ENCODE peak calls at places on chromosomes 1 and 21, in seven cellular contexts. P is heart left ventricle; R is stomach; H is HCT116; D is naive thymus-derived CD4-positive, alpha-beta T cell; O is Karpas-422; N is CD8-positive, alpha-beta T cell. Z is an unnamed sample.

GRCh38 chr1:228544021-228544850 is 57.1 kb downstream of the RNF187 start:
- DNase-seq in P (no peak), R (no peak), H (peak), D (no peak), O (no peak), N (no peak), Z (peak)

GRCh38 chr1:241688940-241689368 is 36.9 kb downstream of the WDR64 start:
- DNase-seq in P (no peak), R (no peak), H (no peak), D (no peak), O (no peak), N (no peak), Z (peak)

GRCh38 chr1:177014325-177014724 is 150.2 kb downstream of the ASTN1 start:
- DNase-seq in P (no peak), R (no peak), H (no peak), D (no peak), O (no peak), N (no peak), Z (no peak)

GRCh38 chr1:25009675-25010262 is 79.7 kb upstream of the RUNX3 start:
- DNase-seq in P (no peak), R (no peak), H (no peak), D (no peak), O (no peak), N (no peak), Z (no peak)

GRCh38 chr1:79100385-79100784 is 93.9 kb upstream of the ADGRL4 start:
- DNase-seq in P (no peak), R (no peak), H (no peak), D (no peak), O (no peak), N (no peak), Z (peak)

GRCh38 chr1:12034381-12034801 is 15.1 kb downstream of the MIIP start:
- DNase-seq in P (no peak), R (no peak), H (no peak), D (no peak), O (no peak), N (no peak), Z (no peak)

GRCh38 chr1:176949033-176949662 is 215.4 kb downstream of the ASTN1 start:
- DNase-seq in P (peak), R (peak), H (peak), D (peak), O (peak), N (no peak), Z (no peak)

GRCh38 chr1:153261793-153262371 is 2.4 kb downstream of the LORICRIN start:
- DNase-seq in P (no peak), R (no peak), H (no peak), D (no peak), O (no peak), N (no peak), Z (no peak)

GRCh38 chr1:172719694-172720138 is 60.8 kb downstream of the FASLG start:
- DNase-seq in P (no peak), R (no peak), H (peak), D (no peak), O (peak), N (no peak), Z (no peak)

GRCh38 chr1:9244501-9245229 is 10.1 kb downstream of the H6PD start:
- DNase-seq in P (no peak), R (peak), H (no peak), D (no peak), O (no peak), N (no peak), Z (peak)

GRCh38 chr1:232950919-232951579 is 638 bp downstream of the NTPCR start:
- DNase-seq in P (no peak), R (no peak), H (no peak), D (no peak), O (peak), N (peak), Z (no peak)

GRCh38 chr1:177307771-177308170 is 137.0 kb downstream of the BRINP2 start:
- DNase-seq in P (no peak), R (no peak), H (no peak), D (no peak), O (no peak), N (no peak), Z (no peak)

GRCh38 chr1:228865613-228866320 is 130.5 kb downstream of the RHOU start:
- DNase-seq in P (no peak), R (no peak), H (no peak), D (no peak), O (no peak), N (no peak), Z (no peak)

GRCh38 chr21:45570826-45571601 is 28.8 kb upstream of the SLC19A1 start:
- DNase-seq in P (no peak), R (peak), H (no peak), D (no peak), O (no peak), N (no peak), Z (no peak)

GRCh38 chr1:99956755-99957154 is 13.0 kb upstream of the SLC35A3 start:
- DNase-seq in P (no peak), R (no peak), H (no peak), D (no peak), O (no peak), N (no peak), Z (no peak)

GRCh38 chr1:183773456-183773855 is 31.5 kb upstream of the RGL1 start:
- DNase-seq in P (no peak), R (no peak), H (no peak), D (no peak), O (no peak), N (no peak), Z (no peak)

GRCh38 chr1:11882814-11883538 is 24.2 kb upstream of the NPPB start:
- DNase-seq in P (peak), R (peak), H (no peak), D (no peak), O (no peak), N (no peak), Z (no peak)

GRCh38 chr1:9086060-9086459 is 16.6 kb upstream of the SLC2A5 start:
- DNase-seq in P (no peak), R (no peak), H (no peak), D (no peak), O (no peak), N (no peak), Z (no peak)

GRCh38 chr1:17060129-17060868 is 6.5 kb upstream of the SDHB start:
- DNase-seq in P (no peak), R (no peak), H (no peak), D (no peak), O (peak), N (no peak), Z (no peak)

GRCh38 chr1:54979327-54979891 is 1.0 kb upstream of the TMEM61 start:
- DNase-seq in P (no peak), R (no peak), H (no peak), D (no peak), O (no peak), N (no peak), Z (no peak)

GRCh38 chr1:20634065-20634593 is 871 bp downstream of the PINK1 start:
- DNase-seq in P (no peak), R (no peak), H (no peak), D (no peak), O (no peak), N (peak), Z (no peak)

GRCh38 chr1:247442164-247442563 is 15.7 kb downstream of the OR2B11 start:
- DNase-seq in P (no peak), R (no peak), H (no peak), D (no peak), O (no peak), N (no peak), Z (no peak)

GRCh38 chr21:36021251-36021837 is 39.0 kb downstream of the SETD4 start:
- DNase-seq in P (no peak), R (no peak), H (no peak), D (no peak), O (no peak), N (no peak), Z (no peak)

GRCh38 chr21:39430954-39431353 is 14.6 kb downstream of the LCA5L start:
- DNase-seq in P (no peak), R (no peak), H (no peak), D (no peak), O (no peak), N (no peak), Z (no peak)
- H3K27ac ChIP-seq in P (no peak), R (no peak), H (no peak), D (no peak), O (no peak), N (no peak), Z (no peak)

DNA sequence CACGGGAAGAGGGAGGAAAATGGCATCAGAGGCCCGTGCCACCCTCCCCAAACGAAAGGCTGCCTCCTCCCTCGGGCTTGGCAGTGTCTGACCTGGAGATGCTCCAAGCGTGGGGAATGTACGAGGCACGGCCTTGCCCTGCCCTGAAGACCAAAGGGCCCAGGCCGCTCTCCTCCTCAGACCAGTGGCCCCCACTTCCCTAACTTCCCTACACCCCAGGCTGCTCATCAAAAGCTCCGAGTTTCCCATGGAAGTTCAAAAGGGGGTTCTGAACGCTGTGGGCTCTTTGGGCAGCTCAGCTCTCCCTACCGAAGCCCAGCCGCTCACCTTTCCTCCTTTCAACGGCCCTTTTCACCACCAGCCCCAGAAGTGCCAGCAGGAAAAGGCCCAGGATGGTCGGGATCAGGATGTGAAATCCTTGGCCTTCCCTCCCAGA is 11.8 kb downstream of the FCMR start:
- DNase-seq in P (no peak), R (no peak), H (no peak), D (no peak), O (no peak), N (no peak), Z (no peak)
- H3K27ac ChIP-seq in P (peak), R (peak), H (no peak), D (peak), O (no peak), N (peak), Z (peak)

GRCh38 chr1:118217073-118217620 is 32.1 kb upstream of the SPAG17 start:
- DNase-seq in P (no peak), R (no peak), H (no peak), D (no peak), O (no peak), N (no peak), Z (no peak)
- H3K27ac ChIP-seq in P (no peak), R (no peak), H (no peak), D (no peak), O (no peak), N (no peak), Z (no peak)

DNA sequence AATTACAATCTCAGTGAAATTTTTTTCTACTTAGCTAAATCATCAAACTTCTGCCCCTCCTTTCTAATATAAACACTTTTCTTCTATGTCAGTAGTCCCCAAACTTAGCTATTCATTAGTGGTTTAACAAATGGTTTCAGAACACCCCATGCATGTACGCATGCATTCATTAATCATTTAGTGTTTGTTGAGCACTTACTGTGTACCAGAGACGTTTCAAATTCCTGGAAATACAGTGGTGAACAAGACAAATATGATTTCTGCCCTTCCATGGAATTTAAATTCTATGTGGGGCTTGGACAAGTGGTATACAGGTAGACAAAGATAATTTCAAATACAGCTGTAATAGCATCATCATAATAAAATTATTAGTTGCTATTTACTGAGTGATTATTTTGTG is 1.5 kb downstream of the ZBTB40 start:
- DNase-seq in P (no peak), R (no peak), H (no peak), D (no peak), O (no peak), N (no peak), Z (no peak)
- H3K27ac ChIP-seq in P (peak), R (peak), H (no peak), D (peak), O (no peak), N (no peak), Z (no peak)

GRCh38 chr1:36100376-36100775 is 11.7 kb downstream of the ADPRS start:
- DNase-seq in P (no peak), R (no peak), H (no peak), D (no peak), O (no peak), N (no peak), Z (no peak)
- H3K27ac ChIP-seq in P (no peak), R (no peak), H (no peak), D (no peak), O (no peak), N (no peak), Z (no peak)